ENCODE peak calls at places on chromosomes 16 and 17, in nine cellular contexts. N is NCI-H2029 treated with DMSO at 0.1 percent for 48 hours; V is breast epithelium; S is tibial nerve; Z is progenitor cell of endocrine pancreas; O is NCI-H2081; M is transverse colon; H is AG10803; P is stimulated activated CD8-positive, alpha-beta memory T cell treated with anti-CD3 and anti-CD28 coated beads, Interleukin-2, amount 100 ng/mL, for 48 hours. Y is an unnamed sample.

GRCh38 chr17:62805234-62805633 is 2.9 kb downstream of the MARCHF10 start:
- DNase-seq in N (no peak), V (no peak), S (no peak), Z (no peak), O (no peak), M (no peak), H (peak; percentile 43), P (no peak), Y (no peak)

GRCh38 chr16:18983565-18984424 is at the start of gene TMC7:
- DNase-seq in N (peak; percentile 41), V (peak; percentile 47), S (peak; percentile 39), Z (peak; percentile 93), O (peak; percentile 85), M (peak; percentile 90), H (peak; percentile 77), P (peak; percentile 22), Y (no peak)

GRCh38 chr17:49390548-49391324 is 23.9 kb downstream of the PHB1 start:
- DNase-seq in N (no peak), V (no peak), S (no peak), Z (no peak), O (no peak), M (peak; percentile 48), H (no peak), P (no peak), Y (no peak)

GRCh38 chr16:89202422-89203215 is 2.3 kb upstream of the SLC22A31 start:
- DNase-seq in N (no peak), V (no peak), S (no peak), Z (no peak), O (no peak), M (no peak), H (no peak), P (no peak), Y (no peak)

GRCh38 chr16:27515874-27516353 is 33.8 kb downstream of the GTF3C1 start:
- DNase-seq in N (no peak), V (no peak), S (no peak), Z (no peak), O (no peak), M (no peak), H (no peak), P (peak; percentile 7), Y (no peak)

GRCh38 chr17:34177642-34178041 is 77.4 kb upstream of the CCL2 start:
- DNase-seq in N (no peak), V (no peak), S (no peak), Z (no peak), O (no peak), M (no peak), H (peak; percentile 60), P (no peak), Y (no peak)

GRCh38 chr17:31392002-31392855 is 754 bp downstream of the RAB11FIP4 start:
- DNase-seq in N (no peak), V (no peak), S (no peak), Z (no peak), O (no peak), M (no peak), H (no peak), P (no peak), Y (no peak)

GRCh38 chr17:74071280-74071679 is 132.2 kb upstream of the RPL38 start:
- DNase-seq in N (no peak), V (no peak), S (no peak), Z (no peak), O (no peak), M (no peak), H (no peak), P (no peak), Y (no peak)

GRCh38 chr16:49021136-49021535 is 260.5 kb downstream of the CBLN1 start:
- DNase-seq in N (no peak), V (no peak), S (no peak), Z (no peak), O (no peak), M (no peak), H (peak; percentile 81), P (no peak), Y (no peak)

GRCh38 chr16:495127-495748 is 32.3 kb upstream of the CAPN15 start:
- DNase-seq in N (no peak), V (no peak), S (no peak), Z (no peak), O (no peak), M (peak; percentile 36), H (peak; percentile 22), P (no peak), Y (no peak)

GRCh38 chr16:65308506-65308905 is 186.6 kb upstream of the CDH11 start:
- DNase-seq in N (no peak), V (no peak), S (no peak), Z (no peak), O (no peak), M (no peak), H (no peak), P (no peak), Y (no peak)

GRCh38 chr17:8947201-8947600 is 18.3 kb downstream of the PIK3R5 start:
- DNase-seq in N (no peak), V (no peak), S (no peak), Z (no peak), O (no peak), M (no peak), H (no peak), P (no peak), Y (no peak)